ENCODE peak calls at places on chromosome 13, in ten cellular contexts. Y is CD8-positive, alpha-beta T cell; D is left ventricle myocardium inferior; J is IMR-90; O is CD4-positive, alpha-beta memory T cell; U is small intestine; Q is aorta; R is hepatocyte; S is naive thymus-derived CD4-positive, alpha-beta T cell; V is trophoblast cell. B is an unnamed sample.

GRCh38 chr13:107493271-107493670 is 722.1 kb downstream of the LIG4 start:
- DNase-seq in Y (no peak), D (no peak), J (no peak), O (no peak), U (no peak), Q (no peak), R (no peak), S (no peak), V (no peak), B (no peak)

GRCh38 chr13:94054159-94054558 is 425.3 kb downstream of the DCT start:
- DNase-seq in Y (no peak), D (no peak), J (no peak), O (no peak), U (no peak), Q (no peak), R (no peak), S (no peak), V (no peak), B (no peak)

GRCh38 chr13:89750371-89750770 is 1597.1 kb upstream of the MIR17HG start:
- DNase-seq in Y (no peak), D (no peak), J (no peak), O (no peak), U (no peak), Q (no peak), R (no peak), S (no peak), V (no peak), B (no peak)

GRCh38 chr13:94345374-94346195 is 133.9 kb downstream of the DCT start:
- DNase-seq in Y (no peak), D (no peak), J (peak; percentile 44), O (peak; percentile 50), U (peak; percentile 20), Q (no peak), R (peak; percentile 26), S (peak; percentile 63), V (no peak), B (no peak)

GRCh38 chr13:52665325-52665724 is 12.7 kb downstream of the SUGT1 start:
- DNase-seq in Y (no peak), D (no peak), J (peak; percentile 16), O (peak; percentile 14), U (peak; percentile 9), Q (no peak), R (peak; percentile 23), S (peak; percentile 14), V (peak; percentile 40), B (peak; percentile 17)

GRCh38 chr13:107518292-107518691 is 697.0 kb downstream of the LIG4 start:
- DNase-seq in Y (no peak), D (no peak), J (peak; percentile 48), O (no peak), U (no peak), Q (no peak), R (peak; percentile 19), S (no peak), V (no peak), B (no peak)

GRCh38 chr13:112133489-112134149 is 66.7 kb downstream of the SOX1 start:
- DNase-seq in Y (no peak), D (no peak), J (no peak), O (no peak), U (no peak), Q (no peak), R (no peak), S (no peak), V (no peak), B (peak; percentile 4)

GRCh38 chr13:28258401-28258800 is 120.1 kb downstream of the PAN3 start:
- DNase-seq in Y (no peak), D (no peak), J (no peak), O (no peak), U (no peak), Q (no peak), R (no peak), S (no peak), V (no peak), B (no peak)

GRCh38 chr13:107233541-107233940 is 665.6 kb upstream of the ARGLU1 start:
- DNase-seq in Y (no peak), D (no peak), J (no peak), O (no peak), U (no peak), Q (no peak), R (no peak), S (no peak), V (no peak), B (no peak)

GRCh38 chr13:93847162-93847561 is 620.6 kb downstream of the GPC6 start:
- DNase-seq in Y (no peak), D (no peak), J (peak; percentile 93), O (no peak), U (no peak), Q (no peak), R (peak; percentile 36), S (no peak), V (no peak), B (no peak)

GRCh38 chr13:67367385-67367784 is 137.2 kb upstream of the PCDH9 start:
- DNase-seq in Y (no peak), D (no peak), J (no peak), O (no peak), U (no peak), Q (no peak), R (no peak), S (no peak), V (no peak), B (no peak)

GRCh38 chr13:94712812-94713555 is 639 bp upstream of the SOX21 start:
- DNase-seq in Y (no peak), D (no peak), J (peak; percentile 46), O (no peak), U (no peak), Q (peak; percentile 46), R (peak; percentile 73), S (no peak), V (no peak), B (peak; percentile 92)

GRCh38 chr13:39786091-39786490 is 130.6 kb downstream of the COG6 start:
- DNase-seq in Y (no peak), D (no peak), J (no peak), O (no peak), U (no peak), Q (no peak), R (no peak), S (no peak), V (no peak), B (no peak)

GRCh38 chr13:31444266-31444862 is 244.6 kb downstream of the B3GLCT start:
- DNase-seq in Y (no peak), D (peak; percentile 31), J (no peak), O (no peak), U (no peak), Q (no peak), R (no peak), S (no peak), V (no peak), B (no peak)

DNA sequence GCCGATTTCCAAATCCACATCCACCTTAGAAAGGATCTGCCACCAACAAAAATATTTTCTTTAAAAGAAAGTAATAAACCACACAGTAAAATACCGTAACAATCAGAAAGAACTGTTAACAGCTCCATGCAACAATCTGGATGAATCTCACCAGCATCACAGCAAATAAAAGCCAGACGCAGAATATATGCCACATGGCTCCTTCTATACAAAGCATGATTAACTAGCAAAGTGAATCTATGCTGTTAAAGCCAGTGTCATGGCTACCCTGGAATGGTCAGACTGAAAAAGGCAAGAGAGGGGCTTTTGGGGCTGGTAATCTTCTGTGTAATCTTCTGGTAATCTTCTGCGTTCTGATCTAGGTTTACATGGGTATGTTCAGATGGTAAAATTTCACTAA is 81.3 kb downstream of the SACS start:
- DNase-seq in Y (no peak), D (no peak), J (no peak), O (no peak), U (no peak), Q (no peak), R (no peak), S (no peak), V (no peak), B (no peak)
- H3K36me3 ChIP-seq in Y (peaks cover 22% of the 10 kb centered on the region), D (peaks cover 41% of the 10 kb centered on the region), J (peaks cover 54% of the 10 kb centered on the region), O (peaks cover 44% of the 10 kb centered on the region), U (no peaks in the 10 kb centered on the region), Q (peaks cover 7% of the 10 kb centered on the region), R (peaks cover 4% of the 10 kb centered on the region), S (peaks cover 8% of the 10 kb centered on the region), V (peaks cover 20% of the 10 kb centered on the region), B (peaks cover 87% of the 10 kb centered on the region)

GRCh38 chr13:40973409-40973808 is 45.7 kb downstream of the ELF1 start:
- DNase-seq in Y (no peak), D (no peak), J (no peak), O (no peak), U (no peak), Q (no peak), R (no peak), S (no peak), V (no peak), B (no peak)

GRCh38 chr13:40969169-40969901 is 49.8 kb downstream of the ELF1 start:
- DNase-seq in Y (peak; percentile 29), D (no peak), J (no peak), O (no peak), U (no peak), Q (no peak), R (no peak), S (no peak), V (peak; percentile 33), B (no peak)

GRCh38 chr13:40971321-40971720 is 47.8 kb downstream of the ELF1 start:
- DNase-seq in Y (no peak), D (no peak), J (no peak), O (no peak), U (no peak), Q (no peak), R (no peak), S (no peak), V (no peak), B (no peak)

GRCh38 chr13:40968416-40969000 is 50.6 kb downstream of the ELF1 start:
- DNase-seq in Y (no peak), D (no peak), J (no peak), O (no peak), U (no peak), Q (no peak), R (no peak), S (no peak), V (no peak), B (no peak)

DNA sequence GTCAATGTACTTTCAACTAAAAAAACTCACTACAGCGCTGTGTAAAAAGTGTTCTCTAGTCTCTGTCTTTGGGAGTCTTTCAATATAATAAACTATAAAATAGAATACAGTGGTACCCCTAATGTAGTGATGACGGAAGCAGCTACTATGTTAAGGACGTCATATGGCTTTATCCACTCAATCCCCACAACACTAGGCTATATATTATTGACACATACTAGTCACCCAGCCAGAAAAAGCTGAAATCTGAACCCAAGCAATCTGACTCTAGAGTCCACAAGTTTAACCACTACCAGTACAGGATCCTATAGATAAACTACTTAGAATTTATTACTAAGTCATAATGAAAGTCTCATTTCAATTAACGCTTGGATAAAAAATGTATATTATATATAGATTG is 48.3 kb downstream of the ELF1 start:
- DNase-seq in Y (no peak), D (no peak), J (no peak), O (no peak), U (no peak), Q (no peak), R (no peak), S (no peak), V (no peak), B (no peak)
- H3K4me1 ChIP-seq in Y (peaks cover 97% of the 10 kb centered on the region), D (peaks cover 99% of the 10 kb centered on the region), J (peaks cover 3% of the 10 kb centered on the region), O (peaks cover 100% of the 10 kb centered on the region), U (peaks cover 8% of the 10 kb centered on the region), Q (peaks cover 8% of the 10 kb centered on the region), R (peaks cover 52% of the 10 kb centered on the region), S (peaks cover 80% of the 10 kb centered on the region), V (no peaks in the 10 kb centered on the region), B (no peaks in the 10 kb centered on the region)

GRCh38 chr13:49220856-49221614 is 897 bp downstream of the MLNR start:
- DNase-seq in Y (no peak), D (no peak), J (peak; percentile 12), O (no peak), U (no peak), Q (no peak), R (no peak), S (no peak), V (no peak), B (no peak)
- H3K4me3 ChIP-seq in Y (peak overlapping the region; percentile 46), D (peak overlapping the region; percentile 66), J (peak overlapping the region; percentile 45), O (peak overlapping the region; percentile 15), U (no peak overlapping the region), Q (no peak overlapping the region), R (no peak overlapping the region), S (peak overlapping the region; percentile 43), V (no peak overlapping the region), B (no peak overlapping the region)

GRCh38 chr13:99272481-99272880 is 14.3 kb upstream of the GPR18 start:
- DNase-seq in Y (no peak), D (no peak), J (no peak), O (no peak), U (no peak), Q (no peak), R (no peak), S (no peak), V (no peak), B (no peak)
- H3K36me3 ChIP-seq in Y (no peaks in the 10 kb centered on the region), D (peaks cover 3% of the 10 kb centered on the region), J (peaks cover 5% of the 10 kb centered on the region), O (no peaks in the 10 kb centered on the region), U (no peaks in the 10 kb centered on the region), Q (no peaks in the 10 kb centered on the region), R (no peaks in the 10 kb centered on the region), S (peaks cover 3% of the 10 kb centered on the region), V (peaks cover 4% of the 10 kb centered on the region), B (peaks cover 1% of the 10 kb centered on the region)

B was measured in HAP-1.